ENCODE peak calls at places on chromosomes 11 and 22, in four cellular contexts. One of them, this sample, is unnamed.

GRCh38 chr22:36934940-36935610 is 21.6 kb downstream of the CSF2RB start:
- DNase-seq in heart left ventricle: no peak
- DNase-seq in amniotic stem cell: no peak
- DNase-seq in NCI-H510A treated with DMSO at 0.1 percent for 48 hours: no peak
- DNase-seq in this sample: no peak

GRCh38 chr11:65525659-65526480 is 987 bp downstream of the SCYL1 start:
- DNase-seq in heart left ventricle: no peak
- DNase-seq in amniotic stem cell: no peak
- DNase-seq in NCI-H510A treated with DMSO at 0.1 percent for 48 hours: no peak
- DNase-seq in this sample: no peak

GRCh38 chr11:123429336-123429735 is 733 bp upstream of the GRAMD1B start:
- DNase-seq in heart left ventricle: no peak
- DNase-seq in amniotic stem cell: peak; percentile 61
- DNase-seq in NCI-H510A treated with DMSO at 0.1 percent for 48 hours: no peak
- DNase-seq in this sample: no peak

GRCh38 chr11:65574963-65575567 is 788 bp upstream of the EHBP1L1 start:
- DNase-seq in heart left ventricle: no peak
- DNase-seq in amniotic stem cell: no peak
- DNase-seq in NCI-H510A treated with DMSO at 0.1 percent for 48 hours: no peak
- DNase-seq in this sample: no peak

GRCh38 chr11:120828847-120829246 is 195.1 kb upstream of the TBCEL start:
- DNase-seq in heart left ventricle: no peak
- DNase-seq in amniotic stem cell: no peak
- DNase-seq in NCI-H510A treated with DMSO at 0.1 percent for 48 hours: no peak
- DNase-seq in this sample: no peak

GRCh38 chr22:50481440-50482106 is at the start of gene ADM2:
- DNase-seq in heart left ventricle: no peak
- DNase-seq in amniotic stem cell: no peak
- DNase-seq in NCI-H510A treated with DMSO at 0.1 percent for 48 hours: no peak
- DNase-seq in this sample: peak; percentile 37

GRCh38 chr11:45280449-45280848 is 5.7 kb downstream of the SYT13 start:
- DNase-seq in heart left ventricle: no peak
- DNase-seq in amniotic stem cell: no peak
- DNase-seq in NCI-H510A treated with DMSO at 0.1 percent for 48 hours: peak; percentile 66
- DNase-seq in this sample: no peak

GRCh38 chr11:65180877-65181568 is 705 bp upstream of the CAPN1 start:
- DNase-seq in heart left ventricle: peak; percentile 64
- DNase-seq in amniotic stem cell: peak; percentile 41
- DNase-seq in NCI-H510A treated with DMSO at 0.1 percent for 48 hours: peak; percentile 48
- DNase-seq in this sample: peak; percentile 82

GRCh38 chr11:16815047-16815767 is 76.8 kb downstream of the C11orf58 start:
- DNase-seq in heart left ventricle: peak; percentile 84
- DNase-seq in amniotic stem cell: no peak
- DNase-seq in NCI-H510A treated with DMSO at 0.1 percent for 48 hours: no peak
- DNase-seq in this sample: no peak

GRCh38 chr11:74320538-74320937 is 9.1 kb upstream of the P4HA3 start:
- DNase-seq in heart left ventricle: no peak
- DNase-seq in amniotic stem cell: no peak
- DNase-seq in NCI-H510A treated with DMSO at 0.1 percent for 48 hours: no peak
- DNase-seq in this sample: no peak

GRCh38 chr22:30502153-30502552 is 3.3 kb downstream of the SEC14L4 start:
- DNase-seq in heart left ventricle: peak; percentile 14
- DNase-seq in amniotic stem cell: no peak
- DNase-seq in NCI-H510A treated with DMSO at 0.1 percent for 48 hours: no peak
- DNase-seq in this sample: no peak

GRCh38 chr22:26949193-26949592 is 291.8 kb downstream of the MIAT start:
- DNase-seq in heart left ventricle: no peak
- DNase-seq in amniotic stem cell: no peak
- DNase-seq in NCI-H510A treated with DMSO at 0.1 percent for 48 hours: no peak
- DNase-seq in this sample: peak; percentile 11

GRCh38 chr11:40188848-40189247 is 1270.6 kb downstream of the LRRC4C start:
- DNase-seq in heart left ventricle: no peak
- DNase-seq in amniotic stem cell: no peak
- DNase-seq in NCI-H510A treated with DMSO at 0.1 percent for 48 hours: peak; percentile 85
- DNase-seq in this sample: no peak

GRCh38 chr11:100964400-100964799 is 165.2 kb downstream of the PGR start:
- DNase-seq in heart left ventricle: no peak
- DNase-seq in amniotic stem cell: no peak
- DNase-seq in NCI-H510A treated with DMSO at 0.1 percent for 48 hours: no peak
- DNase-seq in this sample: no peak

This sample was measured in neural crest cell.